ENCODE peak calls at places on chromosomes 4 and X, in seven cellular contexts. One of them, this sample, is unnamed.

GRCh38 chrX:1027680-1028079 is 184.8 kb downstream of the CRLF2 start:
- DNase-seq in tibial nerve: no peak
- DNase-seq in progenitor cell of endocrine pancreas: no peak
- DNase-seq in cardiac fibroblast: no peak
- DNase-seq in fibroblast of pulmonary artery: no peak
- DNase-seq in stomach: no peak
- DNase-seq in Calu3: no peak
- DNase-seq in this sample: no peak

GRCh38 chrX:153598541-153599191 is at the start of gene CCNQ:
- DNase-seq in tibial nerve: no peak
- DNase-seq in progenitor cell of endocrine pancreas: no peak
- DNase-seq in cardiac fibroblast: peak; percentile 34
- DNase-seq in fibroblast of pulmonary artery: peak; percentile 20
- DNase-seq in stomach: peak; percentile 30
- DNase-seq in Calu3: peak; percentile 30
- DNase-seq in this sample: no peak

GRCh38 chrX:106894978-106895452 is 8.1 kb downstream of the RIPPLY1 start:
- DNase-seq in tibial nerve: no peak
- DNase-seq in progenitor cell of endocrine pancreas: no peak
- DNase-seq in cardiac fibroblast: peak; percentile 79
- DNase-seq in fibroblast of pulmonary artery: peak; percentile 74
- DNase-seq in stomach: no peak
- DNase-seq in Calu3: peak; percentile 57
- DNase-seq in this sample: no peak

GRCh38 chr4:159410076-159410777 is 307.3 kb downstream of the RAPGEF2 start:
- DNase-seq in tibial nerve: no peak
- DNase-seq in progenitor cell of endocrine pancreas: no peak
- DNase-seq in cardiac fibroblast: peak; percentile 48
- DNase-seq in fibroblast of pulmonary artery: no peak
- DNase-seq in stomach: no peak
- DNase-seq in Calu3: no peak
- DNase-seq in this sample: no peak

GRCh38 chr4:78477276-78477675 is 74.3 kb upstream of the ANXA3 start:
- DNase-seq in tibial nerve: no peak
- DNase-seq in progenitor cell of endocrine pancreas: no peak
- DNase-seq in cardiac fibroblast: peak; percentile 68
- DNase-seq in fibroblast of pulmonary artery: peak; percentile 32
- DNase-seq in stomach: no peak
- DNase-seq in Calu3: no peak
- DNase-seq in this sample: no peak

GRCh38 chrX:152306331-152306730 is 144.8 kb downstream of the GABRA3 start:
- DNase-seq in tibial nerve: no peak
- DNase-seq in progenitor cell of endocrine pancreas: no peak
- DNase-seq in cardiac fibroblast: no peak
- DNase-seq in fibroblast of pulmonary artery: no peak
- DNase-seq in stomach: no peak
- DNase-seq in Calu3: no peak
- DNase-seq in this sample: no peak

GRCh38 chrX:20971250-20971649 is 403.0 kb upstream of the CNKSR2 start:
- DNase-seq in tibial nerve: no peak
- DNase-seq in progenitor cell of endocrine pancreas: no peak
- DNase-seq in cardiac fibroblast: no peak
- DNase-seq in fibroblast of pulmonary artery: no peak
- DNase-seq in stomach: no peak
- DNase-seq in Calu3: no peak
- DNase-seq in this sample: no peak

GRCh38 chr4:154506253-154506652 is 14.7 kb upstream of the DCHS2 start:
- DNase-seq in tibial nerve: no peak
- DNase-seq in progenitor cell of endocrine pancreas: no peak
- DNase-seq in cardiac fibroblast: peak; percentile 59
- DNase-seq in fibroblast of pulmonary artery: peak; percentile 53
- DNase-seq in stomach: no peak
- DNase-seq in Calu3: peak; percentile 8
- DNase-seq in this sample: no peak

GRCh38 chrX:154040307-154040756 is 20.6 kb upstream of the IRAK1 start:
- DNase-seq in tibial nerve: no peak
- DNase-seq in progenitor cell of endocrine pancreas: no peak
- DNase-seq in cardiac fibroblast: peak; percentile 89
- DNase-seq in fibroblast of pulmonary artery: peak; percentile 93
- DNase-seq in stomach: no peak
- DNase-seq in Calu3: no peak
- DNase-seq in this sample: no peak

GRCh38 chr4:125750827-125751466 is 436.2 kb downstream of the FAT4 start:
- DNase-seq in tibial nerve: no peak
- DNase-seq in progenitor cell of endocrine pancreas: no peak
- DNase-seq in cardiac fibroblast: peak; percentile 75
- DNase-seq in fibroblast of pulmonary artery: peak; percentile 85
- DNase-seq in stomach: no peak
- DNase-seq in Calu3: peak; percentile 22
- DNase-seq in this sample: no peak

GRCh38 chr4:2256156-2256731 is 5.7 kb downstream of the MXD4 start:
- DNase-seq in tibial nerve: peak; percentile 21
- DNase-seq in progenitor cell of endocrine pancreas: peak; percentile 10
- DNase-seq in cardiac fibroblast: no peak
- DNase-seq in fibroblast of pulmonary artery: peak; percentile 26
- DNase-seq in stomach: peak; percentile 67
- DNase-seq in Calu3: no peak
- DNase-seq in this sample: no peak

GRCh38 chr4:94171616-94172015 is 36.0 kb upstream of the SMARCAD1 start:
- DNase-seq in tibial nerve: no peak
- DNase-seq in progenitor cell of endocrine pancreas: no peak
- DNase-seq in cardiac fibroblast: peak; percentile 27
- DNase-seq in fibroblast of pulmonary artery: peak; percentile 4
- DNase-seq in stomach: no peak
- DNase-seq in Calu3: no peak
- DNase-seq in this sample: no peak

GRCh38 chrX:22121161-22121560 is 89.0 kb downstream of the PHEX start:
- DNase-seq in tibial nerve: no peak
- DNase-seq in progenitor cell of endocrine pancreas: no peak
- DNase-seq in cardiac fibroblast: no peak
- DNase-seq in fibroblast of pulmonary artery: no peak
- DNase-seq in stomach: no peak
- DNase-seq in Calu3: no peak
- DNase-seq in this sample: no peak

GRCh38 chr4:16125571-16126445 is 42.0 kb upstream of the PROM1 start:
- DNase-seq in tibial nerve: no peak
- DNase-seq in progenitor cell of endocrine pancreas: no peak
- DNase-seq in cardiac fibroblast: no peak
- DNase-seq in fibroblast of pulmonary artery: no peak
- DNase-seq in stomach: no peak
- DNase-seq in Calu3: no peak
- DNase-seq in this sample: no peak

GRCh38 chrX:28988246-28988645 is 401.0 kb downstream of the IL1RAPL1 start:
- DNase-seq in tibial nerve: no peak
- DNase-seq in progenitor cell of endocrine pancreas: no peak
- DNase-seq in cardiac fibroblast: no peak
- DNase-seq in fibroblast of pulmonary artery: no peak
- DNase-seq in stomach: peak; percentile 26
- DNase-seq in Calu3: no peak
- DNase-seq in this sample: no peak

GRCh38 chr4:153486281-153487151 is 20.4 kb downstream of the TMEM131L start:
- DNase-seq in tibial nerve: no peak
- DNase-seq in progenitor cell of endocrine pancreas: no peak
- DNase-seq in cardiac fibroblast: peak; percentile 90
- DNase-seq in fibroblast of pulmonary artery: peak; percentile 83
- DNase-seq in stomach: peak; percentile 38
- DNase-seq in Calu3: peak; percentile 43
- DNase-seq in this sample: peak; percentile 98

GRCh38 chr4:153502584-153502983 is 36.4 kb downstream of the TMEM131L start:
- DNase-seq in tibial nerve: no peak
- DNase-seq in progenitor cell of endocrine pancreas: no peak
- DNase-seq in cardiac fibroblast: no peak
- DNase-seq in fibroblast of pulmonary artery: no peak
- DNase-seq in stomach: no peak
- DNase-seq in Calu3: no peak
- DNase-seq in this sample: no peak

GRCh38 chr4:26812049-26812729 is 48.5 kb upstream of the STIM2 start:
- DNase-seq in tibial nerve: no peak
- DNase-seq in progenitor cell of endocrine pancreas: no peak
- DNase-seq in cardiac fibroblast: peak; percentile 36
- DNase-seq in fibroblast of pulmonary artery: peak; percentile 28
- DNase-seq in stomach: no peak
- DNase-seq in Calu3: no peak
- DNase-seq in this sample: no peak

GRCh38 chr4:49000806-49001205 is 14.7 kb downstream of the CWH43 start:
- DNase-seq in tibial nerve: no peak
- DNase-seq in progenitor cell of endocrine pancreas: no peak
- DNase-seq in cardiac fibroblast: no peak
- DNase-seq in fibroblast of pulmonary artery: no peak
- DNase-seq in stomach: no peak
- DNase-seq in Calu3: no peak
- DNase-seq in this sample: no peak

GRCh38 chr4:184328022-184328736 is 110.5 kb upstream of the ENPP6 start:
- DNase-seq in tibial nerve: no peak
- DNase-seq in progenitor cell of endocrine pancreas: no peak
- DNase-seq in cardiac fibroblast: peak; percentile 37
- DNase-seq in fibroblast of pulmonary artery: no peak
- DNase-seq in stomach: no peak
- DNase-seq in Calu3: no peak
- DNase-seq in this sample: no peak

GRCh38 chr4:31370866-31371465 is 650.8 kb downstream of the PCDH7 start:
- DNase-seq in tibial nerve: no peak
- DNase-seq in progenitor cell of endocrine pancreas: no peak
- DNase-seq in cardiac fibroblast: peak; percentile 61
- DNase-seq in fibroblast of pulmonary artery: peak; percentile 71
- DNase-seq in stomach: no peak
- DNase-seq in Calu3: no peak
- DNase-seq in this sample: no peak

GRCh38 chrX:10071451-10072163 is 85.2 kb upstream of the CLCN4 start:
- DNase-seq in tibial nerve: no peak
- DNase-seq in progenitor cell of endocrine pancreas: no peak
- DNase-seq in cardiac fibroblast: no peak
- DNase-seq in fibroblast of pulmonary artery: peak; percentile 14
- DNase-seq in stomach: no peak
- DNase-seq in Calu3: no peak
- DNase-seq in this sample: no peak

GRCh38 chr4:24930136-24930535 is 17.3 kb upstream of the CCDC149 start:
- DNase-seq in tibial nerve: no peak
- DNase-seq in progenitor cell of endocrine pancreas: no peak
- DNase-seq in cardiac fibroblast: peak; percentile 24
- DNase-seq in fibroblast of pulmonary artery: peak; percentile 16
- DNase-seq in stomach: no peak
- DNase-seq in Calu3: no peak
- DNase-seq in this sample: no peak

DNA sequence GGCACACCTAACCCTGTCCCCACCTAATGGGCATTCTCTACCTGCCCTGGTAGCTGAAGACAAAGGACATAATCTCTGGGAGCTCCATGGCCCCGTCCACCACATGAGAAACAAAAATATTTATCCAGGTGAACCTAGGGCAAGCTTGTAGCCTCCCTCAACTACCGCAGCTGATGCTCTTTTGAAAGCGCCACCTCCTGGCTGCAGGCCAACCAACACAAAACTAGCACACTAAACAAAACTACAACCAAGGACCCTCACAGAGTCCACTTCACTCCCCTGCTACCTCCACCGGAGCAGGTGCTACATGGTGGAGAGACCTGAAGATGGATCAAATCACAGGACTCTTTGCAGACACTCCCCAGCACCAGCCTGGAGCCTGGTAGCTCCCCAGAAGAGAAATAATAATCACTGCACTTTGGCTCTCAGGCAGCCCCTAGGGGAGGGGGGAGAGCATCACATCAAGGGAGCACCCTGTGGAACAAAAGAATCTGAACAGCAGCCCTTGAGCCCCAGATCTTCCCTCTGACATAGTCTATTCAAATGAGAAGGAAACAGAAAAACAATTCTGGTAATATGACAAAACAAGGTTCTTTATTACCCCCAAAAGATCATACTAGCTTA is 111.3 kb upstream of the ATP8A1 start:
- DNase-seq in tibial nerve: no peak
- DNase-seq in progenitor cell of endocrine pancreas: no peak
- DNase-seq in cardiac fibroblast: no peak
- DNase-seq in fibroblast of pulmonary artery: no peak
- DNase-seq in stomach: no peak
- DNase-seq in Calu3: no peak
- DNase-seq in this sample: no peak
- TF ChIP-seq CTCF in tibial nerve: no peak
- TF ChIP-seq CTCF in progenitor cell of endocrine pancreas: peak; percentile 39
- TF ChIP-seq CTCF in cardiac fibroblast: no peak
- TF ChIP-seq CTCF in fibroblast of pulmonary artery: no peak
- TF ChIP-seq CTCF in stomach: no peak
- TF ChIP-seq CTCF in Calu3: no peak
- TF ChIP-seq CTCF in this sample: no peak

DNA sequence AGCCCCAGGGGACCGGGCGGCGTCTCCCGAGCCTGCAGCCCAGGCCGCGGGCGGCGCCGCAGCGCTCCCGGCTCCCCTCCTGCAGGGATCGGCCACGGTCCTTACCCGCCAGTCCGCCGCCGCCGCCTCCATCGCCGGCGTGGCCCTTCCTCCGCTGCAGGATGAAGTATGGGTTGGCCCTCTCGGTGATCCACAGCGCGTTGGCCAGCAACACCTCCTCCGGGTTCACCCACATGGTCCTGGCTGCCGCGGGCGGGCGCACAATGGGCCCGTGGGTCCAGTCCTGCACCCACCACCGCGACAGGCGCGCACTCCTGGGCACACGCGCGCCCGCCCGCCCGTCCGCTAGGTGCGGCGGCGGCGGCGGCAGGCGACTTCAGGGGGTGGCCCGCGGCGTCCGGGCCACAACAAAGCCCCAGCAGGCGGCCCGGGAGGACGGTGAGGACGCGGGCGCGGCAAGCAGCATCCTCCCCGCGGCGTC is 334 bp downstream of the TBC1D9 start:
- DNase-seq in tibial nerve: no peak
- DNase-seq in progenitor cell of endocrine pancreas: peak; percentile 46
- DNase-seq in cardiac fibroblast: peak; percentile 53
- DNase-seq in fibroblast of pulmonary artery: peak; percentile 54
- DNase-seq in stomach: peak; percentile 63
- DNase-seq in Calu3: peak; percentile 28
- DNase-seq in this sample: no peak
- TF ChIP-seq CTCF in tibial nerve: no peak
- TF ChIP-seq CTCF in progenitor cell of endocrine pancreas: no peak
- TF ChIP-seq CTCF in cardiac fibroblast: no peak
- TF ChIP-seq CTCF in fibroblast of pulmonary artery: no peak
- TF ChIP-seq CTCF in stomach: no peak
- TF ChIP-seq CTCF in Calu3: no peak
- TF ChIP-seq CTCF in this sample: no peak

DNA sequence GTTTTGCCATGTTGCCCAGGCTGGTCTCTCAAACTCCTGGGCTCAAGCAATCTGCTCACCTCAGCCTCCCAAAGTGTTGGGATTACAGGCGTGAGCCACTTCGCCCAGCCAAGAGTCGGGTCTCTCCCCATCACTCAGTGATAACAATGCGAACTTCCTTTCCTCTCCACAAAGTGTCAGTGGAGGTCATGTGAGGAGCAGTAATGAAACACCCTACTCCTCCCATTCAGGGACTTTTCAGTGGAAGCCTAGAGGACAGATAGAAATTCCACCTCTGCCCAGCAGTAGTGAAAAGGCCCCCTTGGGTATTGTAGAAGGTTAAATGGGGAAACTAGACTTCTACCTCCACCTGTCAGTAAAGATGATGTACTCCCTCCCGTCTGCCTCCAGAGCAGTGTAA is 141.9 kb upstream of the STK26 start:
- DNase-seq in tibial nerve: no peak
- DNase-seq in progenitor cell of endocrine pancreas: no peak
- DNase-seq in cardiac fibroblast: no peak
- DNase-seq in fibroblast of pulmonary artery: no peak
- DNase-seq in stomach: no peak
- DNase-seq in Calu3: no peak
- DNase-seq in this sample: no peak
- TF ChIP-seq CTCF in tibial nerve: no peak
- TF ChIP-seq CTCF in progenitor cell of endocrine pancreas: no peak
- TF ChIP-seq CTCF in cardiac fibroblast: no peak
- TF ChIP-seq CTCF in fibroblast of pulmonary artery: no peak
- TF ChIP-seq CTCF in stomach: no peak
- TF ChIP-seq CTCF in Calu3: no peak
- TF ChIP-seq CTCF in this sample: no peak

GRCh38 chr4:67122029-67122428 is 423.3 kb downstream of the CENPC start:
- DNase-seq in tibial nerve: no peak
- DNase-seq in progenitor cell of endocrine pancreas: no peak
- DNase-seq in cardiac fibroblast: no peak
- DNase-seq in fibroblast of pulmonary artery: peak; percentile 6
- DNase-seq in stomach: no peak
- DNase-seq in Calu3: peak; percentile 12
- DNase-seq in this sample: no peak
- TF ChIP-seq CTCF in tibial nerve: no peak
- TF ChIP-seq CTCF in progenitor cell of endocrine pancreas: peak; percentile 71
- TF ChIP-seq CTCF in cardiac fibroblast: peak; percentile 20
- TF ChIP-seq CTCF in fibroblast of pulmonary artery: peak; percentile 44
- TF ChIP-seq CTCF in stomach: no peak
- TF ChIP-seq CTCF in Calu3: no peak
- TF ChIP-seq CTCF in this sample: peak; percentile 65

This sample was measured in LNCaP clone FGC.